ENCODE peak calls at places on chromosomes 4 and X, in five cellular contexts. N, I, Y, V and Z are unnamed samples.

GRCh38 chr4:84808332-84808731 is 158.2 kb downstream of the WDFY3 start:
- DNase-seq in N (no peak), I (no peak), Y (no peak), V (no peak), Z (no peak)

GRCh38 chr4:177005801-177006230 is 213.1 kb upstream of the VEGFC start:
- DNase-seq in N (no peak), I (no peak), Y (no peak), V (no peak), Z (no peak)

GRCh38 chrX:155544886-155545285 is 67.9 kb downstream of the TMLHE start:
- DNase-seq in N (no peak), I (no peak), Y (no peak), V (no peak), Z (no peak)

GRCh38 chrX:2423293-2423692 is 77.5 kb downstream of the DHRSX start:
- DNase-seq in N (no peak), I (no peak), Y (no peak), V (no peak), Z (no peak)

GRCh38 chr4:168218663-168219062 is 99.9 kb downstream of the DDX60 start:
- DNase-seq in N (no peak), I (no peak), Y (no peak), V (peak), Z (no peak)

GRCh38 chrX:38142598-38142997 is 78.1 kb downstream of the SRPX start:
- DNase-seq in N (no peak), I (no peak), Y (no peak), V (no peak), Z (no peak)

GRCh38 chrX:72123471-72124185 is 8.1 kb downstream of the RTL5 start:
- DNase-seq in N (peak), I (no peak), Y (no peak), V (no peak), Z (no peak)

GRCh38 chr4:123093247-123093646 is 170.8 kb upstream of the NUDT6 start:
- DNase-seq in N (no peak), I (no peak), Y (no peak), V (no peak), Z (no peak)

GRCh38 chrX:100368167-100368566 is 41.9 kb downstream of the PCDH19 start:
- DNase-seq in N (no peak), I (no peak), Y (no peak), V (peak), Z (no peak)

GRCh38 chr4:169557061-169557636 is 55.2 kb downstream of the NEK1 start:
- DNase-seq in N (no peak), I (no peak), Y (no peak), V (no peak), Z (no peak)

GRCh38 chrX:72046447-72046846 is 85.3 kb downstream of the RTL5 start:
- DNase-seq in N (no peak), I (no peak), Y (no peak), V (no peak), Z (no peak)

GRCh38 chr4:127188847-127189246 is 443.9 kb upstream of the INTU start:
- DNase-seq in N (no peak), I (no peak), Y (no peak), V (no peak), Z (no peak)

GRCh38 chr4:40630335-40631021 is 814 bp upstream of the RBM47 start:
- DNase-seq in N (peak), I (no peak), Y (no peak), V (peak), Z (peak)

GRCh38 chr4:40628888-40629287 is 776 bp downstream of the RBM47 start:
- DNase-seq in N (no peak), I (no peak), Y (no peak), V (peak), Z (no peak)

GRCh38 chr4:40627540-40627939 is 2.1 kb downstream of the RBM47 start:
- DNase-seq in N (no peak), I (no peak), Y (no peak), V (no peak), Z (no peak)

GRCh38 chr4:40626183-40626990 is 3.3 kb downstream of the RBM47 start:
- DNase-seq in N (no peak), I (no peak), Y (no peak), V (peak), Z (no peak)

GRCh38 chr4:40629401-40630334 is at the start of gene RBM47:
- DNase-seq in N (peak), I (no peak), Y (no peak), V (peak), Z (peak)
- H3K27ac ChIP-seq in N (peak), I (no peak), Y (no peak), V (peak), Z (peak)

GRCh38 chrX:10574663-10575062 is 45.7 kb downstream of the MID1 start:
- DNase-seq in N (no peak), I (no peak), Y (no peak), V (no peak), Z (no peak)
- H3K27ac ChIP-seq in N (no peak), I (no peak), Y (no peak), V (no peak), Z (no peak)

DNA sequence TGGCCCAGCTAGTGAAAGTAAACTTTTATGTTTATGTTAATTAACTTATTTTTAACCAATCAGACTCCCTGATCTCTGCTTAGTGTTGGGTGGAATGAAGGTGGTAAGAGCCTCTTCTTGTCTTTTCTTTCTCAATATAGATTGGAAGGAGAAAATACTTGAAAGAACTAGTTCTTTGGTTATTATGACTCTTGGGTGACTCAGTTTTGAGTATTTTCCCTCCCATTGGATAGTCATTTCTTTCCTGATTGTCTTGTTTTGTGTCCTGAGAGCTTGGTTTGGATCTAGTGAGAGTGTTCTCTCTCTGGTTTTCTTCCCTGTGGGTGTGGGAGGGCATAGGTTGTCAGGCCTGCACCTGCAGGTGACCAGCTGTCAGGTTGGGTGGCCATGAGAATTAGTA is 172.0 kb upstream of the GLRA2 start:
- DNase-seq in N (no peak), I (no peak), Y (no peak), V (no peak), Z (no peak)
- H3K27ac ChIP-seq in N (no peak), I (no peak), Y (no peak), V (no peak), Z (no peak)

DNA sequence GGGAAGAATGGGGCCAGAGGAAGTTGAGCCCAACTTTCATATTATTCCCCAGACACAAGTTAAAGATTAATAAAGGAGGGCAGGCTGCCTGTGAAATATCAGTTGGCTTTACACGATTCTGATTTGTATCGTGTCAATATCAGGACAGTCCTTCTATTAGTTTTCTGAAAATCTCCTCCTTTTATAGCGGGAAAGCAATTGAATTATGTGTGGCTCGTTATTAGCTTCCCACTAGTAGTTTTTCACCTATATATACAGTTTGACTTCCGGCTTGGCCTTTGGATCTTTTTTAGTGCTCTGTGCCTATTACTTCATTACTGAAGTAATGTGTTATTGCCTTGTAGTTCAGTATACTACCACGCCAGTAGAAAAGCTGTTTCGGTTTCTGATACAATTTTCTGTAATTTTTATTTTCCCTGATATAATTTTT is 1.8 kb downstream of the PDLIM5 start:
- DNase-seq in N (no peak), I (no peak), Y (no peak), V (no peak), Z (no peak)
- H3K27ac ChIP-seq in N (peak), I (peak), Y (peak), V (no peak), Z (no peak)

DNA sequence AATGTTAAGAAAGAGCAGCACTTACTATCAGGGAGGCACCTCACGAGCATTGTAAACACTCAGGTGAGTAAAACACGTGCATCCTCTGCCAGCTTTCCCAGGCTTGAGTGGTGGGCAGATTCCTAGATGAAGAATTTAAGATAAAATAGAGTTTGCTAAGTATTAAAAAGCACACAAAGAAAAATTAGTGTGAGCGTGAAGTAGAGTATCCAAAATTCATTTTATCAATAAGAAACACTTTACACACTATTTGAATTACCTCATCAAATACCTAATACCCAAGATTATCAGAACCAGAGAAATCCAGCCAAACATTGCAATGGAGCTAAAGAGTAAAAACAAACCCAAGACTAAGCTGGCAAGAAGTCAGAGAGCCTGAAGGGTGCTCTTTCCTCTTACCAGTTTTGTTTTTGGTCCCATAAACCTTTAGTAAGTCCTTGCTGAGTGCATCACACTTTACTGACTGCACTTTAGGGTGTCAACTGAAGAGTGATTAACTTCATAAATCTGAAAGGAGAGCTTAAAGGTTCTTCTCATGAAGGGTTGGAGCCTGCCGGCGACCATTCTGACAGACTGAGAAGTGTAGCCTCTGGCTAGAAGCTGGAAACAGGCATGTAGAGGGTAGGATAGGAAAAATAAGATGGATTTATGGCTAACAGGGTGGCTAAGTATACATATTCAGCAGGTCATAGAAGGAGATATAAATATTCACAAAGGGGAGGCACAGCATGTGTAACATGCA is 151.1 kb downstream of the SLC7A11 start:
- DNase-seq in N (no peak), I (no peak), Y (no peak), V (no peak), Z (no peak)
- H3K27ac ChIP-seq in N (no peak), I (no peak), Y (no peak), V (no peak), Z (no peak)

GRCh38 chr4:2954358-2955185 is 8.6 kb downstream of the NOP14 start:
- DNase-seq in N (no peak), I (peak), Y (no peak), V (no peak), Z (no peak)
- H3K27ac ChIP-seq in N (no peak), I (no peak), Y (no peak), V (no peak), Z (no peak)

DNA sequence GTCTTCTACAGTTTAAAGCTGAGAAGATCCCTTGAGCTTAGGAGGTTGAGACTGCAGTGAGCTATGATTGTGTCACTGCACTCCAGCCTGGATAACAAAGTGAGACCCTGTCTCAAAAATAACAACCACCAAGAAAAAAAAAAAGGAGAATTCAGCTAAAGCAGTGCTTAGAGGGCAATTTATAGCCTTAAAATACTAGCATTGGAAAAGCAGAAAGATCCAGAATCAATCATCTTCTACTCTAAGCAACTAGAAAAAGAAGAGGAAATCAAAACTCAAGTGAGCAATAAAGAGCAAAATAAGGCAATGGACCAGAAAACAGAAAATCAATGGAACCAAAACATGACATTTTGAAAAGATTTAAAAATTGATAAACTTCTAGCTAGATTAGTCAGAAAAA is 639 bp upstream of the PI4K2B start:
- DNase-seq in N (no peak), I (no peak), Y (no peak), V (no peak), Z (no peak)
- H3K27ac ChIP-seq in N (no peak), I (no peak), Y (no peak), V (no peak), Z (peak)

GRCh38 chr4:53646792-53647191 is 55.5 kb upstream of the LNX1 start:
- DNase-seq in N (no peak), I (no peak), Y (no peak), V (no peak), Z (no peak)

GRCh38 chr4:53647547-53647946 is 56.3 kb upstream of the LNX1 start:
- DNase-seq in N (no peak), I (no peak), Y (no peak), V (peak), Z (no peak)

GRCh38 chr4:53651142-53651720 is 59.9 kb upstream of the LNX1 start:
- DNase-seq in N (peak), I (no peak), Y (no peak), V (peak), Z (no peak)

GRCh38 chr4:53653484-53654053 is 62.3 kb upstream of the LNX1 start:
- DNase-seq in N (no peak), I (no peak), Y (no peak), V (no peak), Z (no peak)

DNA sequence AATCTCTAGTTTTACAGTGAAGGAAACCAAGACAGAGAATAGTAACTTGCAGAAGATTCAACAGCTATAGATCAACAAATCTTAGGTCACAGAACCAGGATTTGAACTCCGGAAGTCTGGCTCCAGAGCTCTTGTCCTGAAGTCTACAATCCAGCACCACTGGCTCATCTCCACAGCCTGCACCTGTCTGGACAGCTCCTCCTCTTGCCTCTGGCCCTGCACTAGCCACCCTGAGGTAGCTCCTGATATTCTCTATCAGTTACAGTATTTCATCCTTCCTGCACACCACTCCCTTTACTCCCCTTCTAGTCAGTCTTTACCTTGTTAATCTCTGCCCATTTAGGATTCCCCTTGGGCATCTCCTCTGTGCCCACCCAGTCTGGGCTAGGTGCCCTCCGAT is 58.1 kb upstream of the LNX1 start:
- DNase-seq in N (no peak), I (no peak), Y (no peak), V (no peak), Z (no peak)
- H3K27ac ChIP-seq in N (no peak), I (no peak), Y (no peak), V (no peak), Z (no peak)

GRCh38 chrX:46715521-46715920 is 43.4 kb downstream of the SLC9A7 start:
- DNase-seq in N (no peak), I (no peak), Y (no peak), V (no peak), Z (no peak)

GRCh38 chrX:46710927-46711623 is 47.8 kb downstream of the SLC9A7 start:
- DNase-seq in N (no peak), I (no peak), Y (no peak), V (no peak), Z (no peak)

GRCh38 chrX:46713672-46714487 is 45.0 kb downstream of the SLC9A7 start:
- DNase-seq in N (no peak), I (no peak), Y (no peak), V (peak), Z (no peak)

GRCh38 chrX:46710425-46710824 is 48.5 kb downstream of the SLC9A7 start:
- DNase-seq in N (no peak), I (no peak), Y (no peak), V (peak), Z (no peak)

GRCh38 chrX:46712733-46713132 is 46.2 kb downstream of the SLC9A7 start:
- DNase-seq in N (no peak), I (no peak), Y (no peak), V (no peak), Z (no peak)
- H3K27ac ChIP-seq in N (no peak), I (no peak), Y (no peak), V (no peak), Z (no peak)

DNA sequence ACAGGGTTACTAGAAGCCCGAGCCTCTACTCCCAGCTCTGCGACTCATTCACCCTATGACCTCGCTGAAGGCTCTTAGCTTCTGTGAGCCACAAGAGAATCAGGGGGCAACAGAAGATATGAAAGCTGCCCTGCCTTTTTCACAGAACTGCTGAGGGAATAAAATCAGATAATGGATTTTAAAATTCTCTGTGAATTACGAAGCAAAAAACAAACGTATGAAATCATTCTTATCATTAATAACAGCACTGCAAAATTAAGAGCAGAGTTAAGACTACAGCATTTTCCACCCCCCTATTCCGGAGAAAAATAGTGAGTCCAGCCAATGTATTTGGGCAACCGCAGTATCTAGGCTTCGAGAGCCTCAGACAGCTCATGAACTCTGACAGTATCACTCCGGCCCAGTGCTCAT is 33.5 kb downstream of the AFAP1 start:
- DNase-seq in N (no peak), I (no peak), Y (no peak), V (no peak), Z (no peak)
- H3K27ac ChIP-seq in N (peak), I (no peak), Y (peak), V (no peak), Z (no peak)